ENCODE peak calls at places on chromosomes 12 and 14, in nine cellular contexts. S is SK-N-SH; N is NCI-H1105 treated with DMSO at 0.1 percent for 48 hours; V is Right ventricle myocardium superior; U is Jurkat, Clone E6-1; G is left cardiac atrium; A is OCI-M1; W is NCI-H1436; Y is stimulated activated CD8-positive, alpha-beta memory T cell treated with anti-CD3 and anti-CD28 coated beads, Interleukin-7, amount 100 ng/mL, for 48 hours. Z is an unnamed sample.

GRCh38 chr12:106446429-106447092 is 89.0 kb downstream of the POLR3B start:
- DNase-seq in U (no peak), W (peak), N (peak), S (no peak), A (no peak), G (no peak), V (no peak), Y (no peak), Z (peak)

GRCh38 chr12:6280672-6281071 is 29.8 kb upstream of the PLEKHG6 start:
- DNase-seq in U (no peak), Y (no peak), N (no peak), G (no peak), S (no peak), W (no peak), V (no peak), A (no peak), Z (no peak)

GRCh38 chr12:6461401-6462233 is 8.9 kb downstream of the VAMP1 start:
- DNase-seq in U (peak), S (no peak), A (peak), G (peak), W (no peak), V (peak), N (no peak), Y (peak), Z (peak)

GRCh38 chr14:60977848-60978247 is 3.0 kb downstream of the TRMT5 start:
- DNase-seq in U (no peak), N (peak), G (no peak), S (peak), Y (no peak), V (no peak), A (no peak), W (no peak), Z (peak)

GRCh38 chr14:53963491-53964227 is 7.0 kb upstream of the BMP4 start:
- DNase-seq in S (no peak), A (no peak), Y (no peak), V (peak), N (no peak), U (no peak), W (no peak), G (peak), Z (peak)

GRCh38 chr12:124792177-124792576 is 71.5 kb downstream of the SCARB1 start:
- DNase-seq in A (no peak), S (no peak), Y (no peak), V (no peak), U (no peak), N (no peak), G (no peak), W (no peak), Z (no peak)

GRCh38 chr12:124030008-124030407 is 57.0 kb downstream of the ZNF664 start:
- DNase-seq in N (no peak), Y (no peak), V (no peak), W (no peak), U (no peak), A (no peak), G (no peak), S (no peak), Z (no peak)

GRCh38 chr12:1803736-1804135 is 16.6 kb upstream of the LRTM2 start:
- DNase-seq in W (no peak), Y (no peak), V (no peak), S (peak), U (no peak), G (no peak), A (no peak), N (no peak), Z (no peak)

GRCh38 chr12:122006186-122006926 is 15.3 kb upstream of the BCL7A start:
- DNase-seq in W (no peak), S (no peak), V (no peak), G (no peak), Y (no peak), N (no peak), A (no peak), U (peak), Z (no peak)

Z was measured in dermis blood vessel endothelial cell.